ENCODE peak calls at places on chromosome 1, in nine cellular contexts. M is left ventricle myocardium inferior, E is BJ, A is heart right ventricle, Y is MG63, Z is GM23248, Q is lower lobe of right lung, I is Peyer's patch, T is bronchial epithelial cell. V is an unnamed sample.

GRCh38 chr1:110485725-110486124 is 33.2 kb downstream of the KCNA10 start:
- DNase-seq in Z (no peak), E (no peak), Y (no peak), I (no peak), T (no peak), Q (no peak), A (peak; percentile 30), M (peak; percentile 36), V (no peak)

GRCh38 chr1:235917267-235917811 is 50.6 kb upstream of the LYST start:
- DNase-seq in I (peak; percentile 76), Q (peak; percentile 74), E (peak; percentile 98), M (peak; percentile 59), T (peak; percentile 100), A (no peak), Z (peak; percentile 99), Y (peak; percentile 96), V (peak; percentile 95)

GRCh38 chr1:3762873-3763228 is 9.7 kb upstream of the SMIM1 start:
- DNase-seq in A (no peak), Y (no peak), E (no peak), Q (no peak), M (no peak), Z (no peak), T (no peak), I (no peak), V (no peak)

GRCh38 chr1:16203550-16203949 is 8.9 kb downstream of the ARHGEF19 start:
- DNase-seq in Q (no peak), T (no peak), A (no peak), Z (no peak), E (no peak), Y (no peak), I (no peak), M (no peak), V (no peak)

GRCh38 chr1:37947364-37947763 is 511 bp upstream of the INPP5B start:
- DNase-seq in T (no peak), Y (no peak), Z (no peak), M (no peak), E (no peak), I (no peak), Q (no peak), A (no peak), V (no peak)

GRCh38 chr1:177784394-177784793 is 185.5 kb downstream of the SEC16B start:
- DNase-seq in Q (no peak), E (no peak), Z (no peak), T (no peak), M (no peak), Y (no peak), I (no peak), A (no peak), V (no peak)

GRCh38 chr1:1084028-1084371 is 9.9 kb upstream of the RNF223 start:
- DNase-seq in Q (no peak), M (no peak), Y (no peak), I (no peak), T (no peak), A (no peak), E (no peak), Z (no peak), V (no peak)

GRCh38 chr1:975896-976683 is 5.8 kb downstream of the PERM1 start:
- DNase-seq in A (peak; percentile 61), Y (peak; percentile 79), T (peak; percentile 61), M (no peak), E (no peak), Q (peak; percentile 79), Z (peak; percentile 83), I (peak; percentile 72), V (no peak)

GRCh38 chr1:93585059-93585966 is 96.3 kb downstream of the BCAR3 start:
- DNase-seq in Y (no peak), Z (peak; percentile 70), Q (peak; percentile 97), E (no peak), T (peak; percentile 74), I (peak; percentile 95), M (peak; percentile 93), A (peak; percentile 87), V (no peak)

GRCh38 chr1:110056776-110057175 is 13.7 kb downstream of the ALX3 start:
- DNase-seq in A (no peak), M (no peak), Z (peak; percentile 95), Y (peak; percentile 89), Q (no peak), E (peak; percentile 63), I (peak; percentile 71), T (peak; percentile 35), V (no peak)

GRCh38 chr1:214071469-214071868 is 83.7 kb downstream of the PROX1 start:
- DNase-seq in M (no peak), Q (no peak), E (no peak), T (no peak), A (no peak), Z (no peak), I (no peak), Y (no peak), V (no peak)

GRCh38 chr1:214066190-214066589 is 78.4 kb downstream of the PROX1 start:
- DNase-seq in T (no peak), Y (no peak), E (no peak), M (no peak), A (no peak), Q (no peak), I (no peak), Z (no peak), V (no peak)

GRCh38 chr1:214072758-214073157 is 85.0 kb downstream of the PROX1 start:
- DNase-seq in M (no peak), T (no peak), Y (no peak), Z (no peak), Q (no peak), E (no peak), A (no peak), I (no peak), V (no peak)

GRCh38 chr1:214068979-214069378 is 81.2 kb downstream of the PROX1 start:
- DNase-seq in Q (no peak), Y (no peak), E (no peak), T (no peak), A (no peak), M (no peak), Z (no peak), I (no peak), V (no peak)

GRCh38 chr1:214067853-214068703 is 80.3 kb downstream of the PROX1 start:
- DNase-seq in A (no peak), Q (no peak), I (no peak), E (no peak), T (no peak), M (no peak), Z (no peak), Y (no peak), V (no peak)
- H3K27me3 ChIP-seq in A (no peaks in the 10 kb centered on the region), Q (no peaks in the 10 kb centered on the region), I (no peaks in the 10 kb centered on the region), E (no peaks in the 10 kb centered on the region), T (no peaks in the 10 kb centered on the region), M (no peaks in the 10 kb centered on the region), Z (peaks cover 15% of the 10 kb centered on the region), Y (peaks cover 16% of the 10 kb centered on the region), V (no peaks in the 10 kb centered on the region)

GRCh38 chr1:96651517-96651916 is 70.1 kb upstream of the PTBP2 start:
- DNase-seq in Y (no peak), M (no peak), T (no peak), I (no peak), Z (no peak), Q (no peak), E (no peak), A (no peak), V (no peak)
- H3K4me3 ChIP-seq in Y (no peak overlapping the region), M (no peak overlapping the region), T (no peak overlapping the region), I (no peak overlapping the region), Z (no peak overlapping the region), Q (no peak overlapping the region), E (no peak overlapping the region), A (no peak overlapping the region), V (no peak overlapping the region)

GRCh38 chr1:175409938-175410337 is 217.4 kb upstream of the KIAA0040 start:
- DNase-seq in I (no peak), T (no peak), Y (no peak), Z (no peak), Q (no peak), M (no peak), E (no peak), A (no peak), V (no peak)
- H3K27me3 ChIP-seq in I (no peaks in the 10 kb centered on the region), T (no peaks in the 10 kb centered on the region), Y (no peaks in the 10 kb centered on the region), Z (no peaks in the 10 kb centered on the region), Q (peaks cover 5% of the 10 kb centered on the region), M (peaks cover 71% of the 10 kb centered on the region), E (no peaks in the 10 kb centered on the region), A (peaks cover 9% of the 10 kb centered on the region), V (no peaks in the 10 kb centered on the region)

GRCh38 chr1:226654046-226654445 is 85.0 kb downstream of the ITPKB start:
- DNase-seq in A (no peak), Y (no peak), Z (peak; percentile 21), T (no peak), Q (peak; percentile 35), M (no peak), E (no peak), I (no peak), V (no peak)
- H3K4me3 ChIP-seq in A (no peak overlapping the region), Y (no peak overlapping the region), Z (no peak overlapping the region), T (no peak overlapping the region), Q (no peak overlapping the region), M (no peak overlapping the region), E (no peak overlapping the region), I (no peak overlapping the region), V (no peak overlapping the region)

DNA sequence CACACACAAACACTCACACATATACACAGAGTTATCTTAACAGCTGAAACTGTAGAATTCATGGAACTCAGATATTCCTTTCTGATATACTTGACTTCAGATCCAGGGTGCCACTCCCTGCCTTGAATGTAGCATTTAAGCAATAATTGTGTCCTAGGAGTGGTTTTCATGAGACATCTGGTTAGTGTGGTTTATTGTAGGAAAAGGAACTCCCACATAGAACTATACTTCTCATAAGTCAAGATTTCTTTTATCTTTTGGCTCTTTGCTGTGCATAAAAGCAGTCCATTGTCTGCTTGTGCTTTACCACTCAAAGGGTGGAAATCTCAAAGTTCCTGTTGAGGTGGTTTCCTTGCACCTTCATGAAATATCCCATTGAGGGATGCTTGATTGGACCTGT is 272.6 kb upstream of the SGIP1 start:
- DNase-seq in I (no peak), E (no peak), Q (no peak), Z (peak; percentile 62), Y (no peak), T (no peak), M (no peak), A (no peak), V (no peak)
- H3K27me3 ChIP-seq in I (no peaks in the 10 kb centered on the region), E (no peaks in the 10 kb centered on the region), Q (no peaks in the 10 kb centered on the region), Z (no peaks in the 10 kb centered on the region), Y (no peaks in the 10 kb centered on the region), T (no peaks in the 10 kb centered on the region), M (no peaks in the 10 kb centered on the region), A (no peaks in the 10 kb centered on the region), V (no peaks in the 10 kb centered on the region)

DNA sequence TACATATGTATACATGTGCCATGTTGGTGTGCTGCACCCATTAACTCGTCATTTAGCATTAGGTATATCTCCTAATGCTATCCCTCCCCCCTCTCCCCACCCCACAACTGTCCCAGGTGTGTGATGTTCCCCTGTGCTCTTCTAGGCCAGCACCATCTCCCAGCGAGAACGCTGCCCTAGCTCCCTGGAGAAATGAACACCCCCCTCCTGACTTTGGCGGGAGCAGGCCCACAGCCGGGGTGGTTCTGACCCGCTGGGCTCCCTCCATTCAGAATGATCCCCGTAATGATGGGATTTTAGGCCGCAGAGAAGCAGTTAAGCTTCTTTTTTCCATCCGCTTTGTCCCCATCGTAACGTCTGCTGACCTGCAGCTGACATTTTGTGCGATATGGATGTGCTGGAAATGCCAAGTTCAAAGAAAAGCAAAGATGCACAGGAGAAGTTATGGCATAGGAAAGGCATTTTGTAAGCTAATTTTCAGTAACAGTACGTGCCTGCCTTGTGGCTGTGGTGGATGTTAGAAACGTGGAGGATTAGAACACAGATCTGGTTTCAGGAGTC is 39.3 kb downstream of the ELK4 start:
- DNase-seq in Z (no peak), E (no peak), Y (no peak), A (no peak), Q (no peak), I (peak; percentile 40), M (no peak), T (no peak), V (no peak)
- H3K4me3 ChIP-seq in Z (no peak overlapping the region), E (no peak overlapping the region), Y (no peak overlapping the region), A (peak overlapping the region; percentile 53), Q (peak overlapping the region; percentile 44), I (peak overlapping the region; percentile 16), M (peak overlapping the region; percentile 64), T (no peak overlapping the region), V (no peak overlapping the region)

GRCh38 chr1:34050711-34051485 is 114.1 kb downstream of the CSMD2 start:
- DNase-seq in M (no peak), T (no peak), A (no peak), Z (no peak), I (no peak), E (no peak), Q (no peak), Y (no peak), V (no peak)
- H3K27me3 ChIP-seq in M (no peaks in the 10 kb centered on the region), T (no peaks in the 10 kb centered on the region), A (no peaks in the 10 kb centered on the region), Z (no peaks in the 10 kb centered on the region), I (no peaks in the 10 kb centered on the region), E (no peaks in the 10 kb centered on the region), Q (peaks cover 8% of the 10 kb centered on the region), Y (no peaks in the 10 kb centered on the region), V (no peaks in the 10 kb centered on the region)